ENCODE peak calls at places on chromosome 2, in ten cellular contexts. P is cardiac muscle cell; Q is ovary; R is neuronal stem cell; O is CD8-positive, alpha-beta memory T cell; X is aorta; S is H7; K is CD8-positive, alpha-beta T cell; Y is GM23248; Z is mesendoderm. I is an unnamed sample.

GRCh38 chr2:24007693-24008092 is 2.2 kb upstream of the MFSD2B start:
- DNase-seq in X (no peak), P (no peak), Q (no peak), O (no peak), K (no peak), Z (no peak), Y (no peak), S (no peak), R (no peak), I (no peak)

GRCh38 chr2:72399879-72400278 is 252.2 kb upstream of the CYP26B1 start:
- DNase-seq in R (no peak), Y (no peak), K (no peak), S (no peak), O (no peak), P (no peak), Q (no peak), X (no peak), Z (no peak), I (no peak)

GRCh38 chr2:176293334-176293733 is 24.1 kb downstream of the MTX2 start:
- DNase-seq in Y (no peak), Z (peak; percentile 25), K (no peak), S (no peak), O (no peak), P (no peak), Q (no peak), R (no peak), X (no peak), I (no peak)

GRCh38 chr2:109475531-109476210 is 138.1 kb downstream of the SEPTIN10 start:
- DNase-seq in Q (no peak), S (no peak), Z (no peak), R (no peak), Y (peak; percentile 88), X (no peak), K (no peak), P (peak; percentile 53), O (no peak), I (no peak)

GRCh38 chr2:10408649-10409579 is 39.2 kb downstream of the ODC1 start:
- DNase-seq in P (peak; percentile 79), S (peak; percentile 97), Y (peak; percentile 71), X (peak; percentile 79), O (peak; percentile 87), Q (peak; percentile 77), K (peak; percentile 88), R (peak; percentile 80), Z (peak; percentile 93), I (peak; percentile 62)

GRCh38 chr2:241363316-241363879 is 7.3 kb downstream of the FARP2 start:
- DNase-seq in R (no peak), P (no peak), S (no peak), Y (peak; percentile 39), O (no peak), Q (no peak), K (no peak), X (no peak), Z (no peak), I (no peak)

GRCh38 chr2:1774929-1775328 is 30.6 kb upstream of the PXDN start:
- DNase-seq in R (no peak), K (no peak), P (no peak), O (peak; percentile 14), Y (no peak), Q (no peak), X (no peak), S (no peak), Z (no peak), I (no peak)

GRCh38 chr2:226902041-226902972 is 66.5 kb downstream of the RHBDD1 start:
- DNase-seq in K (no peak), Y (peak; percentile 64), Z (no peak), R (no peak), Q (no peak), X (no peak), P (peak; percentile 27), S (no peak), O (no peak), I (no peak)

GRCh38 chr2:54574107-54574859 is 118.2 kb downstream of the SPTBN1 start:
- DNase-seq in Y (peak; percentile 49), S (no peak), X (no peak), Q (no peak), O (peak; percentile 92), Z (no peak), R (no peak), P (peak; percentile 40), K (peak; percentile 81), I (peak; percentile 77)

GRCh38 chr2:26988165-26988879 is 17.9 kb downstream of the MAPRE3 start:
- DNase-seq in X (no peak), O (no peak), Q (no peak), S (no peak), Y (peak; percentile 85), K (no peak), P (peak; percentile 83), R (no peak), Z (no peak), I (no peak)

GRCh38 chr2:195658541-195658890 is 1.5 kb downstream of the SLC39A10 start:
- DNase-seq in K (no peak), S (no peak), P (peak; percentile 88), Z (no peak), X (no peak), Y (peak; percentile 80), R (no peak), Q (no peak), O (no peak), I (no peak)

GRCh38 chr2:108534577-108535379 is 508 bp downstream of the LIMS1 start:
- DNase-seq in K (peak; percentile 68), S (no peak), P (peak; percentile 57), Y (peak; percentile 70), X (peak; percentile 57), R (peak; percentile 40), Q (no peak), Z (peak; percentile 65), O (peak; percentile 51), I (no peak)

GRCh38 chr2:180240774-180241173 is 233.7 kb upstream of the CWC22 start:
- DNase-seq in Y (peak; percentile 45), O (no peak), Q (no peak), Z (peak; percentile 35), K (no peak), X (no peak), P (peak; percentile 52), S (no peak), R (no peak), I (no peak)

GRCh38 chr2:50751255-50752069 is 280.5 kb downstream of the NRXN1 start:
- DNase-seq in Z (no peak), R (no peak), K (no peak), X (no peak), O (no peak), S (no peak), P (peak; percentile 15), Y (no peak), Q (no peak), I (no peak)

GRCh38 chr2:168155036-168155435 is 92.4 kb downstream of the STK39 start:
- DNase-seq in Y (no peak), S (no peak), X (no peak), Z (no peak), O (no peak), Q (no peak), K (no peak), P (peak; percentile 64), R (no peak), I (no peak)

GRCh38 chr2:60515751-60516226 is 37.7 kb downstream of the BCL11A start:
- DNase-seq in R (no peak), S (no peak), O (no peak), X (peak; percentile 55), Z (no peak), P (peak; percentile 75), K (no peak), Y (peak; percentile 96), Q (no peak), I (no peak)

GRCh38 chr2:78408795-78409118 is 616.7 kb upstream of the REG3G start:
- DNase-seq in K (no peak), R (no peak), Y (no peak), Q (no peak), P (no peak), X (no peak), O (no peak), S (no peak), Z (no peak), I (no peak)

GRCh38 chr2:45745231-45745630 is 93.8 kb downstream of the PRKCE start:
- DNase-seq in X (no peak), O (no peak), R (no peak), S (no peak), Y (peak; percentile 73), Z (no peak), K (no peak), Q (no peak), P (no peak), I (no peak)

GRCh38 chr2:10954856-10955818 is 43.4 kb downstream of the KCNF1 start:
- DNase-seq in R (no peak), K (no peak), Y (no peak), O (no peak), P (no peak), S (no peak), Z (no peak), Q (no peak), X (peak; percentile 21), I (no peak)

GRCh38 chr2:101387151-101387807 is at the start of gene CREG2:
- DNase-seq in X (peak; percentile 75), K (peak; percentile 67), O (peak; percentile 64), Q (peak; percentile 47), S (peak; percentile 95), Y (peak; percentile 82), R (peak; percentile 71), P (peak; percentile 61), Z (peak; percentile 75), I (peak; percentile 24)
- H3K4me3 ChIP-seq in X (no peak within 1 kb of the TSS), K (peak within 1 kb of the TSS; percentile 37), O (peak within 1 kb of the TSS; percentile 27), Q (peak within 1 kb of the TSS; percentile 8), S (peak within 1 kb of the TSS; percentile 55), Y (peak within 1 kb of the TSS; percentile 69), R (peak within 1 kb of the TSS; percentile 82), P (peak within 1 kb of the TSS; percentile 52), Z (peak within 1 kb of the TSS; percentile 47), I (peak within 1 kb of the TSS; percentile 52)

GRCh38 chr2:128540670-128541069 is 222.0 kb upstream of the HS6ST1 start:
- DNase-seq in Z (no peak), Q (no peak), S (no peak), R (no peak), O (no peak), K (no peak), P (no peak), Y (no peak), X (no peak), I (no peak)
- H3K36me3 ChIP-seq in Z (no peaks in the 10 kb centered on the region), Q (no peaks in the 10 kb centered on the region), S (no peaks in the 10 kb centered on the region), R (no peaks in the 10 kb centered on the region), O (no peaks in the 10 kb centered on the region), K (no peaks in the 10 kb centered on the region), P (no peaks in the 10 kb centered on the region), Y (no peaks in the 10 kb centered on the region), X (no peaks in the 10 kb centered on the region), I (no peaks in the 10 kb centered on the region)

DNA sequence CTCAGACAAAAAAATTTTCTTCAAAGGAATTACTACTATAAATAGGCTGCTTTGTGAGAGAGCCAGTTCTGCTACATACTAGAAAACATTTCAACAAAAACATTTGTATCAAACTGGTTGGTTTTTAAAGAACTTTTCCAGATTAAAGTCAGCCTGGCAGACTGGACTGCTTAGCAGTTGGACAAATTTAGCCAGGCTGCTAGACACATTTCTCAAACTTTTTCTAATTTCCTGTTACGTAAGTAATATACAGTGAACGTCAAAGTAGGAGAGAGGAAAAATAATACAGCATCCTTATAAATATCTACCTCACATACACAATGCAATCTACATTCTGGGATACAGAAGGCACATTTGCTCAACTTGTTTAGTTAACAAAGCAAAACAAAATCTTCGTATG is 109.5 kb downstream of the SP3 start:
- DNase-seq in O (no peak), X (no peak), S (no peak), Q (no peak), K (no peak), Z (no peak), P (peak; percentile 35), R (no peak), Y (no peak), I (no peak)
- H3K4me3 ChIP-seq in O (no peak overlapping the region), X (no peak overlapping the region), S (no peak overlapping the region), Q (no peak overlapping the region), K (no peak overlapping the region), Z (no peak overlapping the region), P (no peak overlapping the region), R (no peak overlapping the region), Y (no peak overlapping the region), I (no peak overlapping the region)

GRCh38 chr2:135009339-135009738 is 37.9 kb downstream of the MAP3K19 start:
- DNase-seq in O (no peak), S (no peak), Q (no peak), R (no peak), Y (peak; percentile 5), Z (no peak), X (no peak), K (no peak), P (no peak), I (no peak)
- H3K36me3 ChIP-seq in O (no peaks in the 10 kb centered on the region), S (no peaks in the 10 kb centered on the region), Q (no peaks in the 10 kb centered on the region), R (no peaks in the 10 kb centered on the region), Y (no peaks in the 10 kb centered on the region), Z (no peaks in the 10 kb centered on the region), X (no peaks in the 10 kb centered on the region), K (no peaks in the 10 kb centered on the region), P (no peaks in the 10 kb centered on the region), I (no peaks in the 10 kb centered on the region)

I was measured in effector memory CD4-positive, alpha-beta T cell.